ENCODE peak calls at places on chromosomes 5 and 9, in eight cellular contexts. H is transverse colon; O is WTC11; A is mucosa of descending colon; Q is tibial nerve; C is kidney; D is CD8-positive, alpha-beta T cell; V is hepatocyte. T is an unnamed sample.

GRCh38 chr5:119913425-119913824 is 284.1 kb downstream of the FAM170A start:
- DNase-seq in C (no peak), V (no peak), Q (no peak), D (no peak), O (no peak), A (no peak), H (no peak), T (no peak)

GRCh38 chr9:68708513-68708912 is 3.5 kb downstream of the PIP5K1B start:
- DNase-seq in O (no peak), V (no peak), Q (no peak), C (no peak), D (no peak), A (no peak), H (no peak), T (no peak)

GRCh38 chr9:21966140-21966851 is 27.9 kb downstream of the CDKN2A start:
- DNase-seq in C (peak; percentile 57), D (no peak), Q (no peak), O (no peak), A (no peak), V (no peak), H (no peak), T (no peak)

GRCh38 chr5:56094579-56095361 is 100.0 kb upstream of the IL6ST start:
- DNase-seq in C (no peak), H (no peak), D (no peak), O (no peak), A (no peak), V (no peak), Q (no peak), T (no peak)

GRCh38 chr5:88952996-88953643 is 70.1 kb upstream of the MEF2C start:
- DNase-seq in D (no peak), A (no peak), Q (no peak), O (no peak), C (no peak), H (no peak), V (no peak), T (no peak)

GRCh38 chr5:93359296-93359957 is 221.6 kb downstream of the NR2F1-AS1 start:
- DNase-seq in Q (no peak), V (peak; percentile 35), H (no peak), C (no peak), A (no peak), O (no peak), D (no peak), T (peak; percentile 48)

GRCh38 chr5:74667396-74667795 is 17.6 kb upstream of the HEXB start:
- DNase-seq in C (no peak), H (no peak), A (no peak), V (no peak), Q (no peak), D (no peak), O (no peak), T (no peak)

GRCh38 chr5:15902050-15902449 is 277.5 kb downstream of the MARCHF11 start:
- DNase-seq in D (no peak), Q (no peak), V (no peak), A (peak; percentile 9), O (no peak), C (no peak), H (no peak), T (no peak)

GRCh38 chr9:133979921-133980863 is 11.9 kb downstream of the VAV2 start:
- DNase-seq in V (no peak), Q (no peak), H (no peak), A (no peak), D (no peak), C (peak; percentile 82), O (peak; percentile 7), T (no peak)

GRCh38 chr5:132459983-132460834 is 30.4 kb downstream of the IRF1 start:
- DNase-seq in A (no peak), D (no peak), V (no peak), H (peak; percentile 23), C (no peak), O (no peak), Q (no peak), T (no peak)

GRCh38 chr9:28093141-28093540 is 519.9 kb upstream of the C9orf72 start:
- DNase-seq in C (no peak), V (peak; percentile 50), A (no peak), H (no peak), O (no peak), D (no peak), Q (no peak), T (no peak)

GRCh38 chr9:94611638-94612068 is 18.0 kb upstream of the FBP2 start:
- DNase-seq in A (peak; percentile 40), C (no peak), H (no peak), O (no peak), D (no peak), Q (no peak), V (no peak), T (no peak)

GRCh38 chr9:121483049-121483448 is 16.6 kb downstream of the GGTA1 start:
- DNase-seq in D (no peak), Q (no peak), H (no peak), O (no peak), V (peak; percentile 25), C (no peak), A (no peak), T (no peak)

GRCh38 chr9:124894741-124895170 is 32.8 kb downstream of the ARPC5L start:
- DNase-seq in V (peak; percentile 42), O (peak; percentile 39), C (no peak), H (no peak), D (peak; percentile 47), A (peak; percentile 12), Q (no peak), T (no peak)

GRCh38 chr5:153476767-153477166 is 13.7 kb upstream of the GRIA1 start:
- DNase-seq in O (no peak), A (no peak), V (peak; percentile 56), C (no peak), D (no peak), Q (no peak), H (no peak), T (no peak)

GRCh38 chr9:127802576-127803443 is at the start of gene FPGS:
- DNase-seq in C (peak; percentile 97), Q (peak; percentile 77), A (peak; percentile 85), H (peak; percentile 88), O (peak; percentile 85), V (peak; percentile 94), D (peak; percentile 82), T (peak; percentile 78)

GRCh38 chr9:127806871-127807270 is 4.2 kb downstream of the FPGS start:
- DNase-seq in C (no peak), V (no peak), Q (no peak), H (no peak), O (no peak), A (no peak), D (no peak), T (no peak)

GRCh38 chr9:127808347-127809001 is 5.8 kb downstream of the FPGS start:
- DNase-seq in V (no peak), H (no peak), D (no peak), A (no peak), Q (no peak), C (no peak), O (no peak), T (no peak)

GRCh38 chr9:127803507-127804352 is 1.0 kb downstream of the FPGS start:
- DNase-seq in Q (no peak), A (peak; percentile 42), H (peak; percentile 47), D (no peak), C (peak; percentile 83), O (no peak), V (no peak), T (peak; percentile 63)

DNA sequence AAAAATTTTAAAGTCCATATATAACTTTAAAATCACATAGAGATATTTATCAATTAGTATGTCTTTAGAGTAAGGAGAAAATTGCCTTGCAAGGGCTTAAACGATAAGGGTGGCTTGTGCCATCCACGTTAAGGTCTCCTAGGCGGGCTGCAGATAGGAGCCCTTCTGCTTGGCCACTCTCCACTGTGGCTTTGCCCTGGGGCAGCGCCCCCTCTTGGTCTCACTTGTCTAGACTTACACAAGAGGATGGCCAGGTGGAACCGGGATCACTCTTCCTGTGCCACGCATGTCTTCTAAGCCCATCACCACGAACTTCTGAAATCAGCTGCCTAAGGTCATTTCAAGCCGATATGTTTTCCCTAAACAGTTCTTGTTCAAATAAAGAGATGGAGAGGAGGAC is 2.9 kb downstream of the FPGS start:
- DNase-seq in C (no peak), A (peak; percentile 62), Q (no peak), H (peak; percentile 54), D (peak; percentile 37), V (peak; percentile 45), O (peak; percentile 88), T (peak; percentile 25)
- TF ChIP-seq CTCF in C (no peak), A (no peak), Q (no peak), H (peak; percentile 29), D (peak; percentile 29), V (peak; percentile 26), O (no peak), T (no peak)

GRCh38 chr5:78985407-78986223 is 505 bp upstream of the ARSB start:
- DNase-seq in C (no peak), O (no peak), A (peak; percentile 51), D (peak; percentile 49), V (peak; percentile 57), Q (no peak), H (peak; percentile 45), T (peak; percentile 61)

GRCh38 chr5:78989080-78989479 is 4.0 kb upstream of the ARSB start:
- DNase-seq in H (no peak), O (no peak), D (no peak), C (no peak), V (no peak), Q (no peak), A (no peak), T (no peak)

GRCh38 chr5:78983601-78984000 is 1.5 kb downstream of the ARSB start:
- DNase-seq in Q (no peak), C (no peak), D (no peak), V (no peak), O (no peak), A (no peak), H (no peak), T (no peak)

GRCh38 chr5:78984020-78984610 is 995 bp downstream of the ARSB start:
- DNase-seq in V (no peak), A (no peak), H (no peak), Q (no peak), D (no peak), C (no peak), O (no peak), T (no peak)

GRCh38 chr5:78984611-78985406 is at the start of gene ARSB:
- DNase-seq in C (peak; percentile 93), H (peak; percentile 91), A (peak; percentile 90), Q (peak; percentile 55), D (peak; percentile 75), V (peak; percentile 95), O (peak; percentile 84), T (peak; percentile 95)
- TF ChIP-seq CTCF in C (peak; percentile 33), H (peak; percentile 41), A (no peak), Q (peak; percentile 22), D (no peak), V (peak; percentile 30), O (no peak), T (no peak)

DNA sequence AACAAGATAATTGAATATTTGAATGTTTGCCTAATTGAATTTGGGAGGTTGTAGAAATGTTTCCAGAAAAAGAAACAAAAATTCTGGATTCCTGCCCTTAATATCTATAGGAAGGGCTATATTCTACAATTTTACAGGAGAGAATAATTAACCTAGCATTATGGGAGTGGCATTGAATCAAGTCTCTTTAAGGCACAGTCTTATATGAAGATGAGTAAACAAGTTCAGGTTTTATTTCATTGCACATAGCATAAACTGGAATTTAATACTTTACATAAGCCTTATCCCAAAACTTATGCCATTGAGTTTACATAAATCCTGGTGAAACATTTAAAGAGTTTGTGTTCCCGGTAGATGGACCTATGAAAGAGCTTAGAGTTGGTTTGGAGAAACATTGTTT is 138.1 kb upstream of the ADAMTSL1 start:
- DNase-seq in A (no peak), D (no peak), Q (no peak), C (no peak), H (no peak), O (no peak), V (no peak), T (no peak)
- TF ChIP-seq CTCF in A (no peak), D (no peak), Q (no peak), C (no peak), H (no peak), O (no peak), V (no peak), T (no peak)

GRCh38 chr9:88077071-88077617 is 61.1 kb downstream of the SPATA31C2 start:
- DNase-seq in H (no peak), O (no peak), D (no peak), V (no peak), Q (no peak), C (no peak), A (peak; percentile 17), T (no peak)
- TF ChIP-seq CTCF in H (no peak), O (no peak), D (no peak), V (no peak), Q (no peak), C (no peak), A (no peak), T (no peak)